ENCODE peak calls at places on chromosomes 16 and 17, in eight cellular contexts. One of them, this sample, is unnamed.

GRCh38 chr17:15978606-15979005 is 20.9 kb downstream of the ZSWIM7 start:
- DNase-seq in NAMALWA: no peak
- DNase-seq in HCT116: no peak
- DNase-seq in Right ventricle myocardium superior: no peak
- DNase-seq in myocyte: no peak
- DNase-seq in nephron progenitor cell: no peak
- DNase-seq in fibroblast of pulmonary artery: no peak
- DNase-seq in activated CD4-positive, alpha-beta memory T cell treated with anti-CD3 and anti-CD28 coated beads for 36 hours: no peak
- DNase-seq in this sample: no peak

GRCh38 chr16:90077757-90078593 is 844 bp upstream of the PRDM7 start:
- DNase-seq in NAMALWA: peak; percentile 83
- DNase-seq in HCT116: no peak
- DNase-seq in Right ventricle myocardium superior: peak; percentile 43
- DNase-seq in myocyte: no peak
- DNase-seq in nephron progenitor cell: peak; percentile 5
- DNase-seq in fibroblast of pulmonary artery: peak; percentile 46
- DNase-seq in activated CD4-positive, alpha-beta memory T cell treated with anti-CD3 and anti-CD28 coated beads for 36 hours: no peak
- DNase-seq in this sample: no peak

GRCh38 chr17:49214665-49215360 is 4.3 kb downstream of the ABI3 start:
- DNase-seq in NAMALWA: no peak
- DNase-seq in HCT116: no peak
- DNase-seq in Right ventricle myocardium superior: peak; percentile 58
- DNase-seq in myocyte: no peak
- DNase-seq in nephron progenitor cell: no peak
- DNase-seq in fibroblast of pulmonary artery: no peak
- DNase-seq in activated CD4-positive, alpha-beta memory T cell treated with anti-CD3 and anti-CD28 coated beads for 36 hours: no peak
- DNase-seq in this sample: no peak

GRCh38 chr16:85402910-85403692 is 210.0 kb upstream of the GSE1 start:
- DNase-seq in NAMALWA: no peak
- DNase-seq in HCT116: no peak
- DNase-seq in Right ventricle myocardium superior: peak; percentile 67
- DNase-seq in myocyte: peak; percentile 29
- DNase-seq in nephron progenitor cell: no peak
- DNase-seq in fibroblast of pulmonary artery: peak; percentile 84
- DNase-seq in activated CD4-positive, alpha-beta memory T cell treated with anti-CD3 and anti-CD28 coated beads for 36 hours: peak; percentile 7
- DNase-seq in this sample: no peak

GRCh38 chr17:2089021-2089422 is 34.1 kb downstream of the HIC1 start:
- DNase-seq in NAMALWA: no peak
- DNase-seq in HCT116: no peak
- DNase-seq in Right ventricle myocardium superior: no peak
- DNase-seq in myocyte: no peak
- DNase-seq in nephron progenitor cell: no peak
- DNase-seq in fibroblast of pulmonary artery: peak; percentile 72
- DNase-seq in activated CD4-positive, alpha-beta memory T cell treated with anti-CD3 and anti-CD28 coated beads for 36 hours: no peak
- DNase-seq in this sample: no peak

GRCh38 chr17:15393414-15393813 is 52.0 kb upstream of the TEKT3 start:
- DNase-seq in NAMALWA: no peak
- DNase-seq in HCT116: no peak
- DNase-seq in Right ventricle myocardium superior: no peak
- DNase-seq in myocyte: no peak
- DNase-seq in nephron progenitor cell: no peak
- DNase-seq in fibroblast of pulmonary artery: no peak
- DNase-seq in activated CD4-positive, alpha-beta memory T cell treated with anti-CD3 and anti-CD28 coated beads for 36 hours: no peak
- DNase-seq in this sample: no peak

GRCh38 chr17:4161179-4161559 is 18.2 kb downstream of the CYB5D2 start:
- DNase-seq in NAMALWA: no peak
- DNase-seq in HCT116: no peak
- DNase-seq in Right ventricle myocardium superior: no peak
- DNase-seq in myocyte: peak; percentile 77
- DNase-seq in nephron progenitor cell: no peak
- DNase-seq in fibroblast of pulmonary artery: peak; percentile 88
- DNase-seq in activated CD4-positive, alpha-beta memory T cell treated with anti-CD3 and anti-CD28 coated beads for 36 hours: no peak
- DNase-seq in this sample: peak; percentile 81

GRCh38 chr16:47884131-47884725 is 271.6 kb downstream of the ABCC12 start:
- DNase-seq in NAMALWA: no peak
- DNase-seq in HCT116: no peak
- DNase-seq in Right ventricle myocardium superior: no peak
- DNase-seq in myocyte: no peak
- DNase-seq in nephron progenitor cell: no peak
- DNase-seq in fibroblast of pulmonary artery: no peak
- DNase-seq in activated CD4-positive, alpha-beta memory T cell treated with anti-CD3 and anti-CD28 coated beads for 36 hours: no peak
- DNase-seq in this sample: no peak

GRCh38 chr17:61738249-61738648 is 125.1 kb downstream of the BRIP1 start:
- DNase-seq in NAMALWA: no peak
- DNase-seq in HCT116: no peak
- DNase-seq in Right ventricle myocardium superior: no peak
- DNase-seq in myocyte: no peak
- DNase-seq in nephron progenitor cell: no peak
- DNase-seq in fibroblast of pulmonary artery: no peak
- DNase-seq in activated CD4-positive, alpha-beta memory T cell treated with anti-CD3 and anti-CD28 coated beads for 36 hours: no peak
- DNase-seq in this sample: no peak

GRCh38 chr16:58196898-58197313 is 1.0 kb downstream of the CSNK2A2 start:
- DNase-seq in NAMALWA: peak; percentile 30
- DNase-seq in HCT116: no peak
- DNase-seq in Right ventricle myocardium superior: no peak
- DNase-seq in myocyte: peak; percentile 38
- DNase-seq in nephron progenitor cell: no peak
- DNase-seq in fibroblast of pulmonary artery: peak; percentile 35
- DNase-seq in activated CD4-positive, alpha-beta memory T cell treated with anti-CD3 and anti-CD28 coated beads for 36 hours: no peak
- DNase-seq in this sample: no peak

GRCh38 chr17:7034955-7035590 is 742 bp upstream of the SLC16A13 start:
- DNase-seq in NAMALWA: no peak
- DNase-seq in HCT116: no peak
- DNase-seq in Right ventricle myocardium superior: no peak
- DNase-seq in myocyte: no peak
- DNase-seq in nephron progenitor cell: no peak
- DNase-seq in fibroblast of pulmonary artery: no peak
- DNase-seq in activated CD4-positive, alpha-beta memory T cell treated with anti-CD3 and anti-CD28 coated beads for 36 hours: peak; percentile 68
- DNase-seq in this sample: no peak

GRCh38 chr17:17042851-17043667 is 802 bp downstream of the MPRIP start:
- DNase-seq in NAMALWA: peak; percentile 20
- DNase-seq in HCT116: no peak
- DNase-seq in Right ventricle myocardium superior: no peak
- DNase-seq in myocyte: no peak
- DNase-seq in nephron progenitor cell: peak; percentile 40
- DNase-seq in fibroblast of pulmonary artery: peak; percentile 41
- DNase-seq in activated CD4-positive, alpha-beta memory T cell treated with anti-CD3 and anti-CD28 coated beads for 36 hours: peak; percentile 33
- DNase-seq in this sample: no peak

GRCh38 chr16:89822188-89823086 is 5.8 kb upstream of the SPIRE2 start:
- DNase-seq in NAMALWA: no peak
- DNase-seq in HCT116: no peak
- DNase-seq in Right ventricle myocardium superior: no peak
- DNase-seq in myocyte: no peak
- DNase-seq in nephron progenitor cell: peak; percentile 47
- DNase-seq in fibroblast of pulmonary artery: no peak
- DNase-seq in activated CD4-positive, alpha-beta memory T cell treated with anti-CD3 and anti-CD28 coated beads for 36 hours: no peak
- DNase-seq in this sample: no peak

GRCh38 chr17:28008526-28008925 is 34.0 kb upstream of the NLK start:
- DNase-seq in NAMALWA: peak; percentile 7
- DNase-seq in HCT116: peak; percentile 8
- DNase-seq in Right ventricle myocardium superior: peak; percentile 47
- DNase-seq in myocyte: peak; percentile 68
- DNase-seq in nephron progenitor cell: peak; percentile 83
- DNase-seq in fibroblast of pulmonary artery: peak; percentile 83
- DNase-seq in activated CD4-positive, alpha-beta memory T cell treated with anti-CD3 and anti-CD28 coated beads for 36 hours: peak; percentile 13
- DNase-seq in this sample: peak; percentile 61

GRCh38 chr16:70157105-70157476 is 16.5 kb upstream of the CLEC18C start:
- DNase-seq in NAMALWA: no peak
- DNase-seq in HCT116: no peak
- DNase-seq in Right ventricle myocardium superior: no peak
- DNase-seq in myocyte: peak; percentile 94
- DNase-seq in nephron progenitor cell: no peak
- DNase-seq in fibroblast of pulmonary artery: no peak
- DNase-seq in activated CD4-positive, alpha-beta memory T cell treated with anti-CD3 and anti-CD28 coated beads for 36 hours: no peak
- DNase-seq in this sample: no peak

GRCh38 chr16:24986512-24987303 is 28.5 kb downstream of the ARHGAP17 start:
- DNase-seq in NAMALWA: no peak
- DNase-seq in HCT116: no peak
- DNase-seq in Right ventricle myocardium superior: peak; percentile 61
- DNase-seq in myocyte: peak; percentile 35
- DNase-seq in nephron progenitor cell: no peak
- DNase-seq in fibroblast of pulmonary artery: peak; percentile 96
- DNase-seq in activated CD4-positive, alpha-beta memory T cell treated with anti-CD3 and anti-CD28 coated beads for 36 hours: no peak
- DNase-seq in this sample: peak; percentile 38

GRCh38 chr16:54136276-54136625 is 150.3 kb downstream of the IRX3 start:
- DNase-seq in NAMALWA: no peak
- DNase-seq in HCT116: no peak
- DNase-seq in Right ventricle myocardium superior: no peak
- DNase-seq in myocyte: no peak
- DNase-seq in nephron progenitor cell: no peak
- DNase-seq in fibroblast of pulmonary artery: peak; percentile 44
- DNase-seq in activated CD4-positive, alpha-beta memory T cell treated with anti-CD3 and anti-CD28 coated beads for 36 hours: no peak
- DNase-seq in this sample: no peak

GRCh38 chr17:29714146-29714545 is 91.4 kb upstream of the CORO6 start:
- DNase-seq in NAMALWA: no peak
- DNase-seq in HCT116: no peak
- DNase-seq in Right ventricle myocardium superior: no peak
- DNase-seq in myocyte: no peak
- DNase-seq in nephron progenitor cell: no peak
- DNase-seq in fibroblast of pulmonary artery: no peak
- DNase-seq in activated CD4-positive, alpha-beta memory T cell treated with anti-CD3 and anti-CD28 coated beads for 36 hours: no peak
- DNase-seq in this sample: no peak

GRCh38 chr17:70677783-70678647 is 508.7 kb downstream of the KCNJ2 start:
- DNase-seq in NAMALWA: no peak
- DNase-seq in HCT116: no peak
- DNase-seq in Right ventricle myocardium superior: no peak
- DNase-seq in myocyte: no peak
- DNase-seq in nephron progenitor cell: no peak
- DNase-seq in fibroblast of pulmonary artery: no peak
- DNase-seq in activated CD4-positive, alpha-beta memory T cell treated with anti-CD3 and anti-CD28 coated beads for 36 hours: no peak
- DNase-seq in this sample: no peak

GRCh38 chr16:88662222-88662842 is 559 bp downstream of the MVD start:
- DNase-seq in NAMALWA: no peak
- DNase-seq in HCT116: no peak
- DNase-seq in Right ventricle myocardium superior: no peak
- DNase-seq in myocyte: no peak
- DNase-seq in nephron progenitor cell: peak; percentile 36
- DNase-seq in fibroblast of pulmonary artery: no peak
- DNase-seq in activated CD4-positive, alpha-beta memory T cell treated with anti-CD3 and anti-CD28 coated beads for 36 hours: peak; percentile 45
- DNase-seq in this sample: no peak

GRCh38 chr17:42673885-42674754 is 2.7 kb downstream of the PLEKHH3 start:
- DNase-seq in NAMALWA: peak; percentile 67
- DNase-seq in HCT116: no peak
- DNase-seq in Right ventricle myocardium superior: peak; percentile 81
- DNase-seq in myocyte: peak; percentile 82
- DNase-seq in nephron progenitor cell: peak; percentile 48
- DNase-seq in fibroblast of pulmonary artery: peak; percentile 77
- DNase-seq in activated CD4-positive, alpha-beta memory T cell treated with anti-CD3 and anti-CD28 coated beads for 36 hours: peak; percentile 35
- DNase-seq in this sample: peak; percentile 38

GRCh38 chr17:82686366-82687324 is 11.9 kb downstream of the RAB40B start:
- DNase-seq in NAMALWA: no peak
- DNase-seq in HCT116: no peak
- DNase-seq in Right ventricle myocardium superior: peak; percentile 35
- DNase-seq in myocyte: no peak
- DNase-seq in nephron progenitor cell: no peak
- DNase-seq in fibroblast of pulmonary artery: no peak
- DNase-seq in activated CD4-positive, alpha-beta memory T cell treated with anti-CD3 and anti-CD28 coated beads for 36 hours: no peak
- DNase-seq in this sample: no peak

GRCh38 chr17:5694507-5694906 is 110.2 kb upstream of the NLRP1 start:
- DNase-seq in NAMALWA: no peak
- DNase-seq in HCT116: no peak
- DNase-seq in Right ventricle myocardium superior: no peak
- DNase-seq in myocyte: no peak
- DNase-seq in nephron progenitor cell: no peak
- DNase-seq in fibroblast of pulmonary artery: no peak
- DNase-seq in activated CD4-positive, alpha-beta memory T cell treated with anti-CD3 and anti-CD28 coated beads for 36 hours: no peak
- DNase-seq in this sample: no peak

GRCh38 chr17:7560172-7561027 is 1.3 kb upstream of the SENP3 start:
- DNase-seq in NAMALWA: no peak
- DNase-seq in HCT116: no peak
- DNase-seq in Right ventricle myocardium superior: peak; percentile 73
- DNase-seq in myocyte: peak; percentile 62
- DNase-seq in nephron progenitor cell: peak; percentile 82
- DNase-seq in fibroblast of pulmonary artery: peak; percentile 65
- DNase-seq in activated CD4-positive, alpha-beta memory T cell treated with anti-CD3 and anti-CD28 coated beads for 36 hours: peak; percentile 75
- DNase-seq in this sample: peak; percentile 65

GRCh38 chr16:2708955-2709587 is 11.0 kb downstream of the PRSS27 start:
- DNase-seq in NAMALWA: no peak
- DNase-seq in HCT116: no peak
- DNase-seq in Right ventricle myocardium superior: no peak
- DNase-seq in myocyte: no peak
- DNase-seq in nephron progenitor cell: no peak
- DNase-seq in fibroblast of pulmonary artery: no peak
- DNase-seq in activated CD4-positive, alpha-beta memory T cell treated with anti-CD3 and anti-CD28 coated beads for 36 hours: no peak
- DNase-seq in this sample: no peak

GRCh38 chr17:66900126-66901010 is 64.1 kb upstream of the CACNG4 start:
- DNase-seq in NAMALWA: peak; percentile 19
- DNase-seq in HCT116: peak; percentile 28
- DNase-seq in Right ventricle myocardium superior: no peak
- DNase-seq in myocyte: no peak
- DNase-seq in nephron progenitor cell: no peak
- DNase-seq in fibroblast of pulmonary artery: peak; percentile 34
- DNase-seq in activated CD4-positive, alpha-beta memory T cell treated with anti-CD3 and anti-CD28 coated beads for 36 hours: no peak
- DNase-seq in this sample: no peak

GRCh38 chr17:2415081-2415480 is 14.2 kb upstream of the MNT start:
- DNase-seq in NAMALWA: no peak
- DNase-seq in HCT116: no peak
- DNase-seq in Right ventricle myocardium superior: peak; percentile 20
- DNase-seq in myocyte: no peak
- DNase-seq in nephron progenitor cell: no peak
- DNase-seq in fibroblast of pulmonary artery: no peak
- DNase-seq in activated CD4-positive, alpha-beta memory T cell treated with anti-CD3 and anti-CD28 coated beads for 36 hours: no peak
- DNase-seq in this sample: no peak

GRCh38 chr17:28331891-28332420 is 3.3 kb downstream of the IFT20 start:
- DNase-seq in NAMALWA: no peak
- DNase-seq in HCT116: no peak
- DNase-seq in Right ventricle myocardium superior: no peak
- DNase-seq in myocyte: no peak
- DNase-seq in nephron progenitor cell: no peak
- DNase-seq in fibroblast of pulmonary artery: no peak
- DNase-seq in activated CD4-positive, alpha-beta memory T cell treated with anti-CD3 and anti-CD28 coated beads for 36 hours: no peak
- DNase-seq in this sample: no peak

GRCh38 chr17:54919456-54919855 is 18.8 kb downstream of the TOM1L1 start:
- DNase-seq in NAMALWA: no peak
- DNase-seq in HCT116: no peak
- DNase-seq in Right ventricle myocardium superior: no peak
- DNase-seq in myocyte: no peak
- DNase-seq in nephron progenitor cell: no peak
- DNase-seq in fibroblast of pulmonary artery: no peak
- DNase-seq in activated CD4-positive, alpha-beta memory T cell treated with anti-CD3 and anti-CD28 coated beads for 36 hours: no peak
- DNase-seq in this sample: no peak

GRCh38 chr17:81991684-81992513 is 14.5 kb downstream of the ASPSCR1 start:
- DNase-seq in NAMALWA: no peak
- DNase-seq in HCT116: no peak
- DNase-seq in Right ventricle myocardium superior: peak; percentile 86
- DNase-seq in myocyte: peak; percentile 93
- DNase-seq in nephron progenitor cell: peak; percentile 75
- DNase-seq in fibroblast of pulmonary artery: peak; percentile 47
- DNase-seq in activated CD4-positive, alpha-beta memory T cell treated with anti-CD3 and anti-CD28 coated beads for 36 hours: no peak
- DNase-seq in this sample: peak; percentile 30

GRCh38 chr16:53864819-53865491 is 161.0 kb downstream of the FTO start:
- DNase-seq in NAMALWA: no peak
- DNase-seq in HCT116: peak; percentile 58
- DNase-seq in Right ventricle myocardium superior: no peak
- DNase-seq in myocyte: peak; percentile 17
- DNase-seq in nephron progenitor cell: no peak
- DNase-seq in fibroblast of pulmonary artery: no peak
- DNase-seq in activated CD4-positive, alpha-beta memory T cell treated with anti-CD3 and anti-CD28 coated beads for 36 hours: peak; percentile 33
- DNase-seq in this sample: no peak

GRCh38 chr16:2595376-2596200 is 57.8 kb downstream of the PDPK1 start:
- DNase-seq in NAMALWA: no peak
- DNase-seq in HCT116: no peak
- DNase-seq in Right ventricle myocardium superior: no peak
- DNase-seq in myocyte: no peak
- DNase-seq in nephron progenitor cell: no peak
- DNase-seq in fibroblast of pulmonary artery: no peak
- DNase-seq in activated CD4-positive, alpha-beta memory T cell treated with anti-CD3 and anti-CD28 coated beads for 36 hours: no peak
- DNase-seq in this sample: no peak

GRCh38 chr17:29760279-29760721 is 137.6 kb upstream of the CORO6 start:
- DNase-seq in NAMALWA: peak; percentile 84
- DNase-seq in HCT116: no peak
- DNase-seq in Right ventricle myocardium superior: no peak
- DNase-seq in myocyte: peak; percentile 55
- DNase-seq in nephron progenitor cell: no peak
- DNase-seq in fibroblast of pulmonary artery: peak; percentile 41
- DNase-seq in activated CD4-positive, alpha-beta memory T cell treated with anti-CD3 and anti-CD28 coated beads for 36 hours: peak; percentile 70
- DNase-seq in this sample: no peak

GRCh38 chr16:85605051-85605911 is 7.8 kb upstream of the GSE1 start:
- DNase-seq in NAMALWA: no peak
- DNase-seq in HCT116: no peak
- DNase-seq in Right ventricle myocardium superior: no peak
- DNase-seq in myocyte: no peak
- DNase-seq in nephron progenitor cell: no peak
- DNase-seq in fibroblast of pulmonary artery: no peak
- DNase-seq in activated CD4-positive, alpha-beta memory T cell treated with anti-CD3 and anti-CD28 coated beads for 36 hours: no peak
- DNase-seq in this sample: no peak